ENCODE peak calls at places on chromosomes 13 and 19, in seven cellular contexts. U is fibroblast of lung, Z is Peyer's patch, B is psoas muscle, N is upper lobe of right lung, I is neural progenitor cell, D is colonic mucosa. K is an unnamed sample.

GRCh38 chr19:12676384-12676792 is 5.3 kb downstream of the DHPS start:
- DNase-seq in D (peak), I (peak), U (peak), N (peak), B (peak), Z (peak), K (peak)

GRCh38 chr13:22173605-22174004 is 502.7 kb downstream of the FGF9 start:
- DNase-seq in B (no peak), Z (no peak), I (no peak), N (no peak), D (no peak), U (peak), K (no peak)

GRCh38 chr19:56314018-56314583 is 538 bp downstream of the ZSCAN5A start:
- DNase-seq in Z (no peak), B (no peak), D (no peak), N (no peak), U (no peak), I (no peak), K (no peak)

GRCh38 chr19:33868821-33869412 is 72.2 kb downstream of the KCTD15 start:
- DNase-seq in D (no peak), N (no peak), U (peak), I (peak), Z (no peak), B (peak), K (no peak)

GRCh38 chr13:20191311-20191901 is 1.3 kb downstream of the GJB2 start:
- DNase-seq in Z (peak), D (peak), I (no peak), N (peak), B (peak), U (no peak), K (no peak)

GRCh38 chr19:7914099-7914498 is 531 bp upstream of the TGFBR3L start:
- DNase-seq in Z (no peak), U (no peak), N (no peak), B (no peak), D (no peak), I (no peak), K (no peak)

GRCh38 chr13:45046445-45046844 is 57.1 kb downstream of the GPALPP1 start:
- DNase-seq in N (no peak), I (no peak), Z (no peak), B (no peak), D (no peak), U (no peak), K (no peak)

GRCh38 chr13:71659427-71659826 is 207.6 kb downstream of the DACH1 start:
- DNase-seq in U (peak), I (no peak), Z (no peak), B (no peak), N (no peak), D (no peak), K (no peak)

GRCh38 chr19:51743405-51743804 is 8.3 kb downstream of the FPR1 start:
- DNase-seq in B (no peak), D (no peak), Z (no peak), U (peak), N (no peak), I (no peak), K (no peak)

DNA sequence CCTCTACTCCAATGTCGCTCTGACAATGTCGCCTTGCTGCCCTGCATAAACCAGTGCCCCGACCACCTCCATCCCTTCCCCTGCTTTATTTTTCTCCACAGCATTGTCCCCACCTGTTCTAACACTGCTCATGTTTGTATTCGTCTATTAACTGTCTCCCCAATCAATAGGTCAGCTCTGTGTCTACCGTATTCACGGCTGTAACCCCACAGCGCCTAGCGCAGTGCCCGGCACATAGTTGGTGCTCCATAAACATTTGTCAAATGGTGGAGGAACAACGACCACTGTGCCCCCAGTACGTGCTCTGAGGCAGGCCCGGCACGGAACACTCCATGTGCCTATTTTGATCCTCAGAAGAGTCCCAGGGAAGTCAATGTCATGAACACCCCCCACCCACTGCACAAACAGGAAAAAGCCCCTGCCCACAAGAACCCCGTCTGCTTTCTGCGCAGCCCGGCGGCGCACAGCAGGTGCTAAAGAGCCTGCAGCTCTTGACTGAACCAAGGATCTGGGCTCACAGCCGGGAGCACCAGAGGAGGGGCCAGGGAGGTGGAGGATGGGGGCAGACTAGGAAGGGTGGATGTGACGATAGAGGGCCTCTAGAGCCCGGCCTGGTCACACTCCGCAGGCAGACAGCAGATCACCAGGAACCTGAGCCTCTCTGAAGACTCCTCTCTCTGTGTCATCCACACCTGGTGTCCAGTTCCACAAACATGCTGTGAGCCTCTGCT is 1.8 kb upstream of the CEACAM16 start:
- DNase-seq in U (no peak), N (peak), Z (no peak), B (no peak), D (no peak), I (no peak), K (no peak)
- H3K4me3 ChIP-seq in U (no peak), N (no peak), Z (no peak), B (no peak), D (no peak), I (no peak), K (no peak)

GRCh38 chr13:93307166-93307565 is 80.6 kb downstream of the GPC6 start:
- DNase-seq in B (no peak), U (peak), N (no peak), I (no peak), Z (no peak), D (no peak), K (no peak)

GRCh38 chr13:93304134-93304533 is 77.5 kb downstream of the GPC6 start:
- DNase-seq in U (no peak), N (no peak), Z (no peak), B (no peak), I (peak), D (no peak), K (no peak)

GRCh38 chr13:93307651-93308050 is 81.0 kb downstream of the GPC6 start:
- DNase-seq in N (no peak), D (no peak), I (no peak), B (no peak), Z (no peak), U (peak), K (no peak)

GRCh38 chr13:93304868-93305613 is 78.4 kb downstream of the GPC6 start:
- DNase-seq in U (no peak), Z (no peak), N (no peak), D (no peak), I (no peak), B (no peak), K (no peak)

DNA sequence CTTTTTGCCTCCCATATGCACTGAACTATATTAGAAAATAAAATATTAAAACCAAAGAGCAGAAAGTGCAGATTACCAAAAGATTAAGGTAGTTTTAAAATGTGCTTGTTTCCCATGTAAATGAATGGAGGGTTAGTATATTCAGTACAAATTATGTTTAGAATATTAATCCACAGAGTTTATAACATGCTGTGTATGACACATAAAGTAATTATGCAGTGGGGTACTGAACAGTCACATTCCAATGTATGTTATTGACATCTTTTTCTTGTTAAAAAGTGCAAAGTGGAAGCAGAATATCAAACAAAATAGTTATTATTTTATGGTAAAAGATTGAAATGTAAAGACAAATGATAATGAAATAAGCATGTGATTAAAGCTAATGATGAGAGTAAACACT is 79.3 kb downstream of the GPC6 start:
- DNase-seq in D (no peak), U (peak), I (no peak), N (no peak), Z (no peak), B (no peak), K (no peak)
- H3K4me3 ChIP-seq in D (no peak), U (no peak), I (no peak), N (no peak), Z (no peak), B (no peak), K (no peak)

GRCh38 chr19:55157064-55157908 is at the start of gene TNNI3:
- DNase-seq in U (no peak), Z (no peak), B (no peak), D (no peak), N (no peak), I (no peak), K (no peak)

GRCh38 chr19:55158848-55159793 is 1.6 kb upstream of the TNNI3 start:
- DNase-seq in U (no peak), D (no peak), I (no peak), B (peak), Z (no peak), N (no peak), K (no peak)

GRCh38 chr19:55153652-55154264 is 3.8 kb downstream of the TNNI3 start:
- DNase-seq in U (no peak), D (no peak), N (no peak), I (no peak), B (no peak), Z (no peak), K (no peak)

GRCh38 chr19:55158423-55158822 is 891 bp upstream of the TNNI3 start:
- DNase-seq in U (no peak), Z (no peak), D (no peak), N (no peak), I (no peak), B (no peak), K (no peak)

DNA sequence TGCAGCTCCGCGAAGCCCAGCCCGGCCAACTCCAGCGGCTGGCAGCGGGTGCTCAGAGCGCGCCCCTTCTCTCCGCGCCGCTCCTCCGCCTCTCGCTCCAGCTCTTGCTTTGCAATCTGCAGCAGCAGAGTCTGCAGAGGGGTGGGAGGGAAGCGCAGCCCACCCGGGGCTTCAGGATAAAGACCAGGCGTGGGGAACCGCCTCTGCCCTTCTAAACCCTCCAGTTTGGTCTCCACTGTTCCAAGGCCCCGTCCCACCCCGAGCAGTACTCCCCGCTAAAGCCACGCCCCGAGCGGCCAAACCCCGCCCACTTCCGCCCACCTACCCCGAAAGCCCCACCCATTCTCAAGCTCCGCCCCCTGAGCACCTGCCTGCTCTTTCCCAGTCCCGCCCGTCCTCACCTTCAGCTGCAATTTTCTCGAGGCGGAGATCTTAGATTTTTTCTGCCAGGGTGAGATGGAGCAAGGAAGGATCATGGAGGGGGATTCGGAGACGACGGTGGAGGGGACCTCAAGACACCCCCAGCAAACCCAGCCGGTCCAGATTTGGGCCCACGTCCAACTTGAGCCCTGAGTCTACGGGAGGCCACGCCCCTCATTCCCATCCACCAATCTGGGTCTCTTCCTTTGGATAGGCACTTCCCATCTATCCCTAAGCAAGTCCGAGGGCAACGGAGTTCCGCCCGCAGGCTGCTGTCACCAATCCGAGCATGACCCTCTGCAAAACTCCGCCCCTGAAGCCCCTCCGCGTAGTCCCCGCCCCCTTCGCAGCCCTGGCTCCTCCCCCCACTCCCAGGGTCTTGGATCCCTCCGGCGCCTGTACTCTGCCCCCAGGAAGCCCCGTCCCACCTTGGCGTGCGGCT is 1.1 kb downstream of the TNNI3 start:
- DNase-seq in D (peak), N (peak), Z (peak), I (peak), B (peak), U (peak), K (peak)
- H3K4me3 ChIP-seq in D (peak), N (no peak), Z (peak), I (peak), B (peak), U (no peak), K (no peak)

DNA sequence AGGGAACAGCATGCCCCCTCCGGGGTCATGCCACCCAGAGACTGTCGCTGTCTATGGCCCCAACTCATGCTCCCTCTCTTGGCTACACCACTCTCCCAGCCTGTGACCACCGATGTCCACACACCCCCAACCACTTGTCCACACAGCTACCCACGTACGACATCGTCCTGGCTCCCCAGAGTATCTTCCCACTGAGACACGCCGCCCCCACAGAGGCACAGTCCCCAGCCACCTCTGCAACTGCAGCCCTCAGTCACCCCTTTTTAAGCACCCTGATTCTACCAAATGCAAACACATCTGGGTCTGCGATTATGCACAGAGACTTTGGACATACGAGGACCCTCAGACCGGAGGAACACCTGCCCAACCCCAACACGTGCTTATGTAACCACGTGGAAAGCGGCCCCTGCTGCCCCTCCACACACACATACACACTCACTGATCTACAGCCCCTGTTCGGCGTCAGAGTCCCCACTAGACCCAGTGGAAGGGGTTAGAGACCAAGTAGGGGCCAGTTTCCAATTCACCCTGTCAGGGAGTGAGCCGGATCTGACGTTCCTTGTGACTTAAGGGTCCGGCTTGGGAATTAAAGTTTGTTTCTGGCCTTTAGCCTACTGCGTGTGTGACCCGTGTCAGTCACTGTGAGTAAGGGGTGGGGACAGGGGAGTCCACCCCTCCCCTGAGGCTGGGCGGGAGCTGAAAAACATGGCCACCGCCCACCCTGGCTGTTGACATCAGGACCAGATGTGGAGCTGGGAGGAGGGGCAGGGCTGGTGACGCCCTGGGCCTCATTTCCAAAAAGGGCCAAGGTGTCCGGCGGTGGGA is 11.9 kb upstream of the AXL start:
- DNase-seq in I (no peak), B (peak), Z (peak), D (peak), U (no peak), N (peak), K (no peak)
- H3K4me3 ChIP-seq in I (no peak), B (peak), Z (no peak), D (no peak), U (no peak), N (no peak), K (no peak)

GRCh38 chr19:19193926-19194325 is 1.9 kb downstream of the RFXANK start:
- DNase-seq in I (no peak), B (no peak), Z (no peak), U (no peak), D (no peak), N (no peak), K (no peak)
- H3K4me3 ChIP-seq in I (no peak), B (peak), Z (no peak), U (peak), D (no peak), N (peak), K (peak)

GRCh38 chr19:46698395-46699321 is 18.3 kb downstream of the PRKD2 start:
- DNase-seq in Z (no peak), N (no peak), D (no peak), U (no peak), I (no peak), B (no peak), K (no peak)

GRCh38 chr19:46700704-46701103 is 16.2 kb downstream of the PRKD2 start:
- DNase-seq in U (no peak), N (no peak), I (no peak), D (no peak), Z (no peak), B (no peak), K (no peak)

GRCh38 chr19:46696052-46696451 is 20.9 kb downstream of the PRKD2 start:
- DNase-seq in N (no peak), U (no peak), Z (no peak), D (no peak), B (no peak), I (no peak), K (no peak)

GRCh38 chr19:46693760-46694159 is 23.2 kb downstream of the PRKD2 start:
- DNase-seq in U (no peak), N (no peak), B (no peak), I (no peak), D (no peak), Z (no peak), K (no peak)

DNA sequence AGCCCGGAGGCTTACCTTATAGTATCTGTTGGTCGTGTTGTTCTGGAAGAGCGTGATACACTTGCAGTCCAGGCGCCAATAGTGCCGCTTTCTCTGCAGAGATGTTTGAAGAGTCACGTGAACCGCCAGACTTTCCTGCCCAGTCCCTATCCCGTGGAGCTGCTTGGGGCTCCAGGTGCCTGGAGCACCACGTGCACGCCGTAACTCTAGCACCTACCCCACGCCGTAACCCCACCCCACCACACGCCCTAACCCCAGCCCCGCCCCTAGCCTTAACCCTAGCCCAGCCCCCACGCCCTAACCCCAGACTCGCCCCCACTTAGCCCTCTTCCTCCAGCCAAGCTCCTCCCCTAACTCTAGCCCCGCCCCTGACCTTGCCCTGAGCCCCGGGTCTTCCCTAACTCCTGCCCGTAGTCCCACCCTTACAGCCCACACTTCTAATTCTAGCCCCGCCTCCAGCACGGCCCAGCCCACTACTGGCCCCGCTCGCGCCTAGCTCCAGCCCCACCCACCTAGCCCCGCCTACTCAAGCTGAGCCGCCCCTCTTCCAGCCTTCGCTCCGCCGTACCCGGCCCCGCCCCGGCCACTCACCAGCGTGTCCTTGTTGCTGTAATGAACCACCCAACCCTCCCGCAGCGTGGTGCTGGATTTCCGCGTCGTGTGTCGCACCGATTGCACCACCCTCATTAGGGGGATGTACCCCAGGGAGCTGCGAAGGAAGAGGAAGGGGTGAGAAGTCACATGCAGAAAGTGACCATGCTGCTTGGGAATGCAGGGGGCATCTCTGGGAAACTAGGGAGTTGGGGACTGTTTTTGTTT is 19.6 kb downstream of the PRKD2 start:
- DNase-seq in D (peak), Z (peak), N (peak), B (peak), I (peak), U (peak), K (no peak)
- H3K4me3 ChIP-seq in D (no peak), Z (peak), N (peak), B (peak), I (no peak), U (peak), K (no peak)

GRCh38 chr19:2083174-2083854 is 12.8 kb downstream of the MOB3A start:
- DNase-seq in D (no peak), B (no peak), U (no peak), Z (no peak), N (no peak), I (no peak), K (peak)
- H3K4me3 ChIP-seq in D (peak), B (peak), U (no peak), Z (peak), N (peak), I (no peak), K (peak)

DNA sequence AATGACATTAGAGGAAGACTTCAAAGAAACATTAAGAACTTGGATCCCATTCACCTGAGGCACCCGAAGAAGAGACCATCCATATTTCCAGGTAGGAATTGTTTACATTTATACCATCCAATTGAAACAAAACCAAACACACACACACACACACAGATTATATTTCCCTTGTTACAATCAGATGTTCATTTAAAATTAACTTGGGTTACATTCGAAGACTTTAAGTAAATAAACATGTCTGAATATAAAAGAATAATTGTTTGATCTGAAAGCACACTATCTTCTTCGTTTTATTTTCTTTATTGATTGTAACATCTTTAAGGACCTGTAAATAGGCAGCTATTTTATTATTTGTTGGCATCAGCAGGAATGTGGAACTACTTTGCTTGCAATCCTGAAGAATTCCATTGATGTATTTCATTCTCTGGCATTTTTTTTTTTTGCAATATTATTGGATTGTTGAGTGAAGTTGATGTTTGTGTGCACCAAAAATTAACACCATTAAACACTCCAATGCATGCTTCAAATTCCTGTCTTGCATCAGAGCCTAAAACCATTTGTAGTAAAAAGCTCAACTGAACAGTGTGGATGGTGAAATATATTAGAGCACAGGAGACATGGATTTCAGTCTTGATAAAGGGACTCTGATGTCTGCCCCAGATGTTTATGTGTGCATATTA is 85.3 kb upstream of the FRY start:
- DNase-seq in U (peak), D (no peak), I (no peak), N (no peak), B (no peak), Z (no peak), K (no peak)
- H3K4me3 ChIP-seq in U (no peak), D (no peak), I (no peak), N (peak), B (peak), Z (no peak), K (no peak)